ENCODE peak calls at places on chromosomes 1 and 21, in nine cellular contexts. One of them, this sample, is unnamed.

GRCh38 chr1:154407021-154407865 is 2.1 kb downstream of the IL6R start:
- DNase-seq in activated naive CD4-positive, alpha-beta T cell: no peak
- DNase-seq in HT1080: no peak
- DNase-seq in T-cell: no peak
- DNase-seq in stimulated activated naive B cell treated with anti-CD40 and anti-IgM and Interleukin-4, amounts not matched to agents 10 μg/mL and 1 μg/mL and 100 μg/mL, for 72 hours: peak
- DNase-seq in dorsolateral prefrontal cortex: no peak
- DNase-seq in stimulated activated CD8-positive, alpha-beta memory T cell treated with anti-CD3 and anti-CD28 coated beads, Interleukin-12 subunit alpha, Interleukin-12 subunit beta, amount 100 ng/mL, for 4 hours: no peak
- DNase-seq in DMS153: no peak
- DNase-seq in IMR-90: no peak
- DNase-seq in this sample: no peak

GRCh38 chr1:7613106-7613850 is 157.8 kb upstream of the VAMP3 start:
- DNase-seq in activated naive CD4-positive, alpha-beta T cell: no peak
- DNase-seq in dorsolateral prefrontal cortex: no peak
- DNase-seq in T-cell: no peak
- DNase-seq in HT1080: no peak
- DNase-seq in stimulated activated naive B cell treated with anti-CD40 and anti-IgM and Interleukin-4, amounts not matched to agents 10 μg/mL and 1 μg/mL and 100 μg/mL, for 72 hours: no peak
- DNase-seq in stimulated activated CD8-positive, alpha-beta memory T cell treated with anti-CD3 and anti-CD28 coated beads, Interleukin-12 subunit alpha, Interleukin-12 subunit beta, amount 100 ng/mL, for 4 hours: no peak
- DNase-seq in DMS153: no peak
- DNase-seq in IMR-90: no peak
- DNase-seq in this sample: no peak

GRCh38 chr1:99704356-99704816 is 58.5 kb downstream of the PALMD start:
- DNase-seq in DMS153: no peak
- DNase-seq in activated naive CD4-positive, alpha-beta T cell: no peak
- DNase-seq in T-cell: no peak
- DNase-seq in stimulated activated naive B cell treated with anti-CD40 and anti-IgM and Interleukin-4, amounts not matched to agents 10 μg/mL and 1 μg/mL and 100 μg/mL, for 72 hours: no peak
- DNase-seq in stimulated activated CD8-positive, alpha-beta memory T cell treated with anti-CD3 and anti-CD28 coated beads, Interleukin-12 subunit alpha, Interleukin-12 subunit beta, amount 100 ng/mL, for 4 hours: no peak
- DNase-seq in HT1080: no peak
- DNase-seq in IMR-90: no peak
- DNase-seq in dorsolateral prefrontal cortex: no peak
- DNase-seq in this sample: no peak

GRCh38 chr21:19523066-19523465 is 1119.5 kb upstream of the TMPRSS15 start:
- DNase-seq in stimulated activated CD8-positive, alpha-beta memory T cell treated with anti-CD3 and anti-CD28 coated beads, Interleukin-12 subunit alpha, Interleukin-12 subunit beta, amount 100 ng/mL, for 4 hours: no peak
- DNase-seq in IMR-90: no peak
- DNase-seq in HT1080: no peak
- DNase-seq in stimulated activated naive B cell treated with anti-CD40 and anti-IgM and Interleukin-4, amounts not matched to agents 10 μg/mL and 1 μg/mL and 100 μg/mL, for 72 hours: no peak
- DNase-seq in dorsolateral prefrontal cortex: no peak
- DNase-seq in T-cell: no peak
- DNase-seq in DMS153: no peak
- DNase-seq in activated naive CD4-positive, alpha-beta T cell: no peak
- DNase-seq in this sample: no peak

GRCh38 chr1:29453502-29454240 is 217.3 kb downstream of the PTPRU start:
- DNase-seq in IMR-90: peak
- DNase-seq in stimulated activated naive B cell treated with anti-CD40 and anti-IgM and Interleukin-4, amounts not matched to agents 10 μg/mL and 1 μg/mL and 100 μg/mL, for 72 hours: no peak
- DNase-seq in HT1080: peak
- DNase-seq in DMS153: peak
- DNase-seq in T-cell: no peak
- DNase-seq in dorsolateral prefrontal cortex: no peak
- DNase-seq in activated naive CD4-positive, alpha-beta T cell: no peak
- DNase-seq in stimulated activated CD8-positive, alpha-beta memory T cell treated with anti-CD3 and anti-CD28 coated beads, Interleukin-12 subunit alpha, Interleukin-12 subunit beta, amount 100 ng/mL, for 4 hours: no peak
- DNase-seq in this sample: no peak

GRCh38 chr1:56355422-56355821 is 223.9 kb downstream of the PLPP3 start:
- DNase-seq in IMR-90: no peak
- DNase-seq in T-cell: no peak
- DNase-seq in HT1080: no peak
- DNase-seq in dorsolateral prefrontal cortex: no peak
- DNase-seq in stimulated activated naive B cell treated with anti-CD40 and anti-IgM and Interleukin-4, amounts not matched to agents 10 μg/mL and 1 μg/mL and 100 μg/mL, for 72 hours: no peak
- DNase-seq in DMS153: no peak
- DNase-seq in stimulated activated CD8-positive, alpha-beta memory T cell treated with anti-CD3 and anti-CD28 coated beads, Interleukin-12 subunit alpha, Interleukin-12 subunit beta, amount 100 ng/mL, for 4 hours: no peak
- DNase-seq in activated naive CD4-positive, alpha-beta T cell: no peak
- DNase-seq in this sample: no peak

GRCh38 chr1:95246511-95246910 is 12.5 kb downstream of the RWDD3 start:
- DNase-seq in T-cell: no peak
- DNase-seq in HT1080: no peak
- DNase-seq in IMR-90: no peak
- DNase-seq in DMS153: no peak
- DNase-seq in stimulated activated naive B cell treated with anti-CD40 and anti-IgM and Interleukin-4, amounts not matched to agents 10 μg/mL and 1 μg/mL and 100 μg/mL, for 72 hours: no peak
- DNase-seq in activated naive CD4-positive, alpha-beta T cell: no peak
- DNase-seq in dorsolateral prefrontal cortex: no peak
- DNase-seq in stimulated activated CD8-positive, alpha-beta memory T cell treated with anti-CD3 and anti-CD28 coated beads, Interleukin-12 subunit alpha, Interleukin-12 subunit beta, amount 100 ng/mL, for 4 hours: no peak
- DNase-seq in this sample: no peak

GRCh38 chr1:212355230-212355969 is 59.3 kb downstream of the PACC1 start:
- DNase-seq in HT1080: no peak
- DNase-seq in DMS153: no peak
- DNase-seq in stimulated activated CD8-positive, alpha-beta memory T cell treated with anti-CD3 and anti-CD28 coated beads, Interleukin-12 subunit alpha, Interleukin-12 subunit beta, amount 100 ng/mL, for 4 hours: no peak
- DNase-seq in dorsolateral prefrontal cortex: no peak
- DNase-seq in activated naive CD4-positive, alpha-beta T cell: no peak
- DNase-seq in IMR-90: peak
- DNase-seq in T-cell: no peak
- DNase-seq in stimulated activated naive B cell treated with anti-CD40 and anti-IgM and Interleukin-4, amounts not matched to agents 10 μg/mL and 1 μg/mL and 100 μg/mL, for 72 hours: no peak
- DNase-seq in this sample: peak

GRCh38 chr21:40846566-40847411 is at the start of gene DSCAM:
- DNase-seq in T-cell: no peak
- DNase-seq in stimulated activated CD8-positive, alpha-beta memory T cell treated with anti-CD3 and anti-CD28 coated beads, Interleukin-12 subunit alpha, Interleukin-12 subunit beta, amount 100 ng/mL, for 4 hours: no peak
- DNase-seq in HT1080: no peak
- DNase-seq in activated naive CD4-positive, alpha-beta T cell: no peak
- DNase-seq in dorsolateral prefrontal cortex: no peak
- DNase-seq in IMR-90: no peak
- DNase-seq in stimulated activated naive B cell treated with anti-CD40 and anti-IgM and Interleukin-4, amounts not matched to agents 10 μg/mL and 1 μg/mL and 100 μg/mL, for 72 hours: no peak
- DNase-seq in DMS153: peak
- DNase-seq in this sample: no peak

GRCh38 chr1:235873045-235873444 is 6.3 kb upstream of the LYST start:
- DNase-seq in IMR-90: no peak
- DNase-seq in dorsolateral prefrontal cortex: no peak
- DNase-seq in DMS153: no peak
- DNase-seq in activated naive CD4-positive, alpha-beta T cell: no peak
- DNase-seq in stimulated activated CD8-positive, alpha-beta memory T cell treated with anti-CD3 and anti-CD28 coated beads, Interleukin-12 subunit alpha, Interleukin-12 subunit beta, amount 100 ng/mL, for 4 hours: no peak
- DNase-seq in HT1080: no peak
- DNase-seq in T-cell: no peak
- DNase-seq in stimulated activated naive B cell treated with anti-CD40 and anti-IgM and Interleukin-4, amounts not matched to agents 10 μg/mL and 1 μg/mL and 100 μg/mL, for 72 hours: no peak
- DNase-seq in this sample: no peak

GRCh38 chr1:59138402-59138801 is 158.5 kb upstream of the FGGY start:
- DNase-seq in stimulated activated naive B cell treated with anti-CD40 and anti-IgM and Interleukin-4, amounts not matched to agents 10 μg/mL and 1 μg/mL and 100 μg/mL, for 72 hours: no peak
- DNase-seq in dorsolateral prefrontal cortex: no peak
- DNase-seq in T-cell: no peak
- DNase-seq in DMS153: no peak
- DNase-seq in IMR-90: no peak
- DNase-seq in activated naive CD4-positive, alpha-beta T cell: no peak
- DNase-seq in stimulated activated CD8-positive, alpha-beta memory T cell treated with anti-CD3 and anti-CD28 coated beads, Interleukin-12 subunit alpha, Interleukin-12 subunit beta, amount 100 ng/mL, for 4 hours: no peak
- DNase-seq in HT1080: no peak
- DNase-seq in this sample: no peak

GRCh38 chr21:46183910-46184624 is at the start of gene SPATC1L:
- DNase-seq in stimulated activated CD8-positive, alpha-beta memory T cell treated with anti-CD3 and anti-CD28 coated beads, Interleukin-12 subunit alpha, Interleukin-12 subunit beta, amount 100 ng/mL, for 4 hours: peak
- DNase-seq in HT1080: peak
- DNase-seq in activated naive CD4-positive, alpha-beta T cell: no peak
- DNase-seq in dorsolateral prefrontal cortex: peak
- DNase-seq in stimulated activated naive B cell treated with anti-CD40 and anti-IgM and Interleukin-4, amounts not matched to agents 10 μg/mL and 1 μg/mL and 100 μg/mL, for 72 hours: peak
- DNase-seq in DMS153: peak
- DNase-seq in T-cell: peak
- DNase-seq in IMR-90: peak
- DNase-seq in this sample: no peak

GRCh38 chr1:201089621-201090020 is 22.6 kb downstream of the CACNA1S start:
- DNase-seq in HT1080: no peak
- DNase-seq in stimulated activated naive B cell treated with anti-CD40 and anti-IgM and Interleukin-4, amounts not matched to agents 10 μg/mL and 1 μg/mL and 100 μg/mL, for 72 hours: no peak
- DNase-seq in activated naive CD4-positive, alpha-beta T cell: no peak
- DNase-seq in IMR-90: no peak
- DNase-seq in DMS153: no peak
- DNase-seq in stimulated activated CD8-positive, alpha-beta memory T cell treated with anti-CD3 and anti-CD28 coated beads, Interleukin-12 subunit alpha, Interleukin-12 subunit beta, amount 100 ng/mL, for 4 hours: no peak
- DNase-seq in dorsolateral prefrontal cortex: no peak
- DNase-seq in T-cell: no peak
- DNase-seq in this sample: no peak

GRCh38 chr1:228154021-228154684 is 4.4 kb downstream of the GJC2 start:
- DNase-seq in stimulated activated naive B cell treated with anti-CD40 and anti-IgM and Interleukin-4, amounts not matched to agents 10 μg/mL and 1 μg/mL and 100 μg/mL, for 72 hours: no peak
- DNase-seq in activated naive CD4-positive, alpha-beta T cell: no peak
- DNase-seq in dorsolateral prefrontal cortex: peak
- DNase-seq in stimulated activated CD8-positive, alpha-beta memory T cell treated with anti-CD3 and anti-CD28 coated beads, Interleukin-12 subunit alpha, Interleukin-12 subunit beta, amount 100 ng/mL, for 4 hours: no peak
- DNase-seq in IMR-90: no peak
- DNase-seq in T-cell: no peak
- DNase-seq in DMS153: no peak
- DNase-seq in HT1080: no peak
- DNase-seq in this sample: no peak

GRCh38 chr1:151282883-151283725 is 1.0 kb downstream of the ZNF687 start:
- DNase-seq in HT1080: no peak
- DNase-seq in T-cell: peak
- DNase-seq in activated naive CD4-positive, alpha-beta T cell: no peak
- DNase-seq in IMR-90: no peak
- DNase-seq in DMS153: no peak
- DNase-seq in dorsolateral prefrontal cortex: no peak
- DNase-seq in stimulated activated CD8-positive, alpha-beta memory T cell treated with anti-CD3 and anti-CD28 coated beads, Interleukin-12 subunit alpha, Interleukin-12 subunit beta, amount 100 ng/mL, for 4 hours: no peak
- DNase-seq in stimulated activated naive B cell treated with anti-CD40 and anti-IgM and Interleukin-4, amounts not matched to agents 10 μg/mL and 1 μg/mL and 100 μg/mL, for 72 hours: peak
- DNase-seq in this sample: no peak

GRCh38 chr1:56295949-56296929 is 283.1 kb downstream of the PLPP3 start:
- DNase-seq in HT1080: no peak
- DNase-seq in dorsolateral prefrontal cortex: no peak
- DNase-seq in activated naive CD4-positive, alpha-beta T cell: no peak
- DNase-seq in IMR-90: no peak
- DNase-seq in T-cell: no peak
- DNase-seq in stimulated activated CD8-positive, alpha-beta memory T cell treated with anti-CD3 and anti-CD28 coated beads, Interleukin-12 subunit alpha, Interleukin-12 subunit beta, amount 100 ng/mL, for 4 hours: no peak
- DNase-seq in DMS153: no peak
- DNase-seq in stimulated activated naive B cell treated with anti-CD40 and anti-IgM and Interleukin-4, amounts not matched to agents 10 μg/mL and 1 μg/mL and 100 μg/mL, for 72 hours: no peak
- DNase-seq in this sample: no peak

GRCh38 chr21:26212220-26212619 is 41.6 kb upstream of the APP start:
- DNase-seq in dorsolateral prefrontal cortex: no peak
- DNase-seq in IMR-90: no peak
- DNase-seq in DMS153: no peak
- DNase-seq in T-cell: no peak
- DNase-seq in stimulated activated CD8-positive, alpha-beta memory T cell treated with anti-CD3 and anti-CD28 coated beads, Interleukin-12 subunit alpha, Interleukin-12 subunit beta, amount 100 ng/mL, for 4 hours: no peak
- DNase-seq in stimulated activated naive B cell treated with anti-CD40 and anti-IgM and Interleukin-4, amounts not matched to agents 10 μg/mL and 1 μg/mL and 100 μg/mL, for 72 hours: no peak
- DNase-seq in activated naive CD4-positive, alpha-beta T cell: no peak
- DNase-seq in HT1080: no peak
- DNase-seq in this sample: no peak

GRCh38 chr1:183571678-183572268 is 18.5 kb downstream of the NCF2 start:
- DNase-seq in stimulated activated CD8-positive, alpha-beta memory T cell treated with anti-CD3 and anti-CD28 coated beads, Interleukin-12 subunit alpha, Interleukin-12 subunit beta, amount 100 ng/mL, for 4 hours: no peak
- DNase-seq in dorsolateral prefrontal cortex: no peak
- DNase-seq in DMS153: no peak
- DNase-seq in stimulated activated naive B cell treated with anti-CD40 and anti-IgM and Interleukin-4, amounts not matched to agents 10 μg/mL and 1 μg/mL and 100 μg/mL, for 72 hours: no peak
- DNase-seq in IMR-90: peak
- DNase-seq in T-cell: no peak
- DNase-seq in activated naive CD4-positive, alpha-beta T cell: no peak
- DNase-seq in HT1080: peak
- DNase-seq in this sample: no peak

GRCh38 chr1:37071829-37072228 is 37.5 kb upstream of the GRIK3 start:
- DNase-seq in DMS153: no peak
- DNase-seq in stimulated activated CD8-positive, alpha-beta memory T cell treated with anti-CD3 and anti-CD28 coated beads, Interleukin-12 subunit alpha, Interleukin-12 subunit beta, amount 100 ng/mL, for 4 hours: no peak
- DNase-seq in activated naive CD4-positive, alpha-beta T cell: no peak
- DNase-seq in stimulated activated naive B cell treated with anti-CD40 and anti-IgM and Interleukin-4, amounts not matched to agents 10 μg/mL and 1 μg/mL and 100 μg/mL, for 72 hours: no peak
- DNase-seq in dorsolateral prefrontal cortex: peak
- DNase-seq in IMR-90: no peak
- DNase-seq in T-cell: no peak
- DNase-seq in HT1080: no peak
- DNase-seq in this sample: no peak

GRCh38 chr1:186494832-186495271 is 33.9 kb upstream of the PDC start:
- DNase-seq in HT1080: no peak
- DNase-seq in DMS153: no peak
- DNase-seq in dorsolateral prefrontal cortex: no peak
- DNase-seq in T-cell: no peak
- DNase-seq in IMR-90: no peak
- DNase-seq in activated naive CD4-positive, alpha-beta T cell: no peak
- DNase-seq in stimulated activated naive B cell treated with anti-CD40 and anti-IgM and Interleukin-4, amounts not matched to agents 10 μg/mL and 1 μg/mL and 100 μg/mL, for 72 hours: no peak
- DNase-seq in stimulated activated CD8-positive, alpha-beta memory T cell treated with anti-CD3 and anti-CD28 coated beads, Interleukin-12 subunit alpha, Interleukin-12 subunit beta, amount 100 ng/mL, for 4 hours: no peak
- DNase-seq in this sample: no peak

GRCh38 chr1:45569962-45570581 is 13.8 kb upstream of the NASP start:
- DNase-seq in stimulated activated naive B cell treated with anti-CD40 and anti-IgM and Interleukin-4, amounts not matched to agents 10 μg/mL and 1 μg/mL and 100 μg/mL, for 72 hours: peak
- DNase-seq in activated naive CD4-positive, alpha-beta T cell: peak
- DNase-seq in dorsolateral prefrontal cortex: peak
- DNase-seq in stimulated activated CD8-positive, alpha-beta memory T cell treated with anti-CD3 and anti-CD28 coated beads, Interleukin-12 subunit alpha, Interleukin-12 subunit beta, amount 100 ng/mL, for 4 hours: peak
- DNase-seq in IMR-90: peak
- DNase-seq in T-cell: peak
- DNase-seq in DMS153: peak
- DNase-seq in HT1080: peak
- DNase-seq in this sample: peak

GRCh38 chr1:91476538-91477217 is 24.0 kb upstream of the CDC7 start:
- DNase-seq in dorsolateral prefrontal cortex: no peak
- DNase-seq in T-cell: no peak
- DNase-seq in stimulated activated naive B cell treated with anti-CD40 and anti-IgM and Interleukin-4, amounts not matched to agents 10 μg/mL and 1 μg/mL and 100 μg/mL, for 72 hours: no peak
- DNase-seq in HT1080: no peak
- DNase-seq in DMS153: no peak
- DNase-seq in activated naive CD4-positive, alpha-beta T cell: no peak
- DNase-seq in IMR-90: no peak
- DNase-seq in stimulated activated CD8-positive, alpha-beta memory T cell treated with anti-CD3 and anti-CD28 coated beads, Interleukin-12 subunit alpha, Interleukin-12 subunit beta, amount 100 ng/mL, for 4 hours: no peak
- DNase-seq in this sample: no peak

GRCh38 chr1:224615861-224616760 is at the start of gene CNIH3:
- DNase-seq in T-cell: peak
- DNase-seq in activated naive CD4-positive, alpha-beta T cell: no peak
- DNase-seq in stimulated activated naive B cell treated with anti-CD40 and anti-IgM and Interleukin-4, amounts not matched to agents 10 μg/mL and 1 μg/mL and 100 μg/mL, for 72 hours: no peak
- DNase-seq in IMR-90: peak
- DNase-seq in stimulated activated CD8-positive, alpha-beta memory T cell treated with anti-CD3 and anti-CD28 coated beads, Interleukin-12 subunit alpha, Interleukin-12 subunit beta, amount 100 ng/mL, for 4 hours: peak
- DNase-seq in HT1080: peak
- DNase-seq in DMS153: peak
- DNase-seq in dorsolateral prefrontal cortex: peak
- DNase-seq in this sample: no peak

GRCh38 chr1:162530318-162530984 is 31.1 kb upstream of the UAP1 start:
- DNase-seq in stimulated activated naive B cell treated with anti-CD40 and anti-IgM and Interleukin-4, amounts not matched to agents 10 μg/mL and 1 μg/mL and 100 μg/mL, for 72 hours: peak
- DNase-seq in dorsolateral prefrontal cortex: no peak
- DNase-seq in stimulated activated CD8-positive, alpha-beta memory T cell treated with anti-CD3 and anti-CD28 coated beads, Interleukin-12 subunit alpha, Interleukin-12 subunit beta, amount 100 ng/mL, for 4 hours: no peak
- DNase-seq in HT1080: no peak
- DNase-seq in DMS153: no peak
- DNase-seq in T-cell: no peak
- DNase-seq in activated naive CD4-positive, alpha-beta T cell: no peak
- DNase-seq in IMR-90: peak
- DNase-seq in this sample: no peak

GRCh38 chr21:35156293-35156976 is 107.3 kb upstream of the RUNX1 start:
- DNase-seq in activated naive CD4-positive, alpha-beta T cell: no peak
- DNase-seq in IMR-90: no peak
- DNase-seq in dorsolateral prefrontal cortex: no peak
- DNase-seq in T-cell: no peak
- DNase-seq in stimulated activated naive B cell treated with anti-CD40 and anti-IgM and Interleukin-4, amounts not matched to agents 10 μg/mL and 1 μg/mL and 100 μg/mL, for 72 hours: no peak
- DNase-seq in HT1080: no peak
- DNase-seq in stimulated activated CD8-positive, alpha-beta memory T cell treated with anti-CD3 and anti-CD28 coated beads, Interleukin-12 subunit alpha, Interleukin-12 subunit beta, amount 100 ng/mL, for 4 hours: no peak
- DNase-seq in DMS153: no peak
- DNase-seq in this sample: no peak

GRCh38 chr1:183887826-183888819 is 83.2 kb downstream of the RGL1 start:
- DNase-seq in DMS153: peak
- DNase-seq in HT1080: no peak
- DNase-seq in stimulated activated naive B cell treated with anti-CD40 and anti-IgM and Interleukin-4, amounts not matched to agents 10 μg/mL and 1 μg/mL and 100 μg/mL, for 72 hours: no peak
- DNase-seq in activated naive CD4-positive, alpha-beta T cell: no peak
- DNase-seq in stimulated activated CD8-positive, alpha-beta memory T cell treated with anti-CD3 and anti-CD28 coated beads, Interleukin-12 subunit alpha, Interleukin-12 subunit beta, amount 100 ng/mL, for 4 hours: no peak
- DNase-seq in dorsolateral prefrontal cortex: no peak
- DNase-seq in T-cell: no peak
- DNase-seq in IMR-90: peak
- DNase-seq in this sample: no peak

GRCh38 chr1:44406761-44407429 is 1.8 kb downstream of the RNF220 start:
- DNase-seq in DMS153: no peak
- DNase-seq in IMR-90: no peak
- DNase-seq in stimulated activated naive B cell treated with anti-CD40 and anti-IgM and Interleukin-4, amounts not matched to agents 10 μg/mL and 1 μg/mL and 100 μg/mL, for 72 hours: peak
- DNase-seq in T-cell: no peak
- DNase-seq in HT1080: no peak
- DNase-seq in activated naive CD4-positive, alpha-beta T cell: no peak
- DNase-seq in dorsolateral prefrontal cortex: no peak
- DNase-seq in stimulated activated CD8-positive, alpha-beta memory T cell treated with anti-CD3 and anti-CD28 coated beads, Interleukin-12 subunit alpha, Interleukin-12 subunit beta, amount 100 ng/mL, for 4 hours: no peak
- DNase-seq in this sample: no peak

GRCh38 chr1:112064344-112064743 is 74.9 kb upstream of the KCND3 start:
- DNase-seq in IMR-90: no peak
- DNase-seq in stimulated activated CD8-positive, alpha-beta memory T cell treated with anti-CD3 and anti-CD28 coated beads, Interleukin-12 subunit alpha, Interleukin-12 subunit beta, amount 100 ng/mL, for 4 hours: no peak
- DNase-seq in T-cell: no peak
- DNase-seq in DMS153: no peak
- DNase-seq in stimulated activated naive B cell treated with anti-CD40 and anti-IgM and Interleukin-4, amounts not matched to agents 10 μg/mL and 1 μg/mL and 100 μg/mL, for 72 hours: no peak
- DNase-seq in HT1080: no peak
- DNase-seq in dorsolateral prefrontal cortex: no peak
- DNase-seq in activated naive CD4-positive, alpha-beta T cell: no peak
- DNase-seq in this sample: no peak

GRCh38 chr1:146021622-146022402 is at the start of gene HJV:
- DNase-seq in activated naive CD4-positive, alpha-beta T cell: no peak
- DNase-seq in stimulated activated CD8-positive, alpha-beta memory T cell treated with anti-CD3 and anti-CD28 coated beads, Interleukin-12 subunit alpha, Interleukin-12 subunit beta, amount 100 ng/mL, for 4 hours: no peak
- DNase-seq in dorsolateral prefrontal cortex: no peak
- DNase-seq in stimulated activated naive B cell treated with anti-CD40 and anti-IgM and Interleukin-4, amounts not matched to agents 10 μg/mL and 1 μg/mL and 100 μg/mL, for 72 hours: no peak
- DNase-seq in T-cell: no peak
- DNase-seq in HT1080: no peak
- DNase-seq in DMS153: no peak
- DNase-seq in IMR-90: no peak
- DNase-seq in this sample: no peak

GRCh38 chr1:27436204-27437159 is 44.1 kb downstream of the GPR3 start:
- DNase-seq in IMR-90: peak
- DNase-seq in DMS153: peak
- DNase-seq in stimulated activated CD8-positive, alpha-beta memory T cell treated with anti-CD3 and anti-CD28 coated beads, Interleukin-12 subunit alpha, Interleukin-12 subunit beta, amount 100 ng/mL, for 4 hours: no peak
- DNase-seq in T-cell: no peak
- DNase-seq in HT1080: peak
- DNase-seq in stimulated activated naive B cell treated with anti-CD40 and anti-IgM and Interleukin-4, amounts not matched to agents 10 μg/mL and 1 μg/mL and 100 μg/mL, for 72 hours: no peak
- DNase-seq in activated naive CD4-positive, alpha-beta T cell: no peak
- DNase-seq in dorsolateral prefrontal cortex: no peak
- DNase-seq in this sample: peak

GRCh38 chr1:167601442-167602380 is 28.3 kb upstream of the RCSD1 start:
- DNase-seq in DMS153: no peak
- DNase-seq in HT1080: no peak
- DNase-seq in dorsolateral prefrontal cortex: no peak
- DNase-seq in IMR-90: no peak
- DNase-seq in stimulated activated naive B cell treated with anti-CD40 and anti-IgM and Interleukin-4, amounts not matched to agents 10 μg/mL and 1 μg/mL and 100 μg/mL, for 72 hours: peak
- DNase-seq in activated naive CD4-positive, alpha-beta T cell: no peak
- DNase-seq in T-cell: no peak
- DNase-seq in stimulated activated CD8-positive, alpha-beta memory T cell treated with anti-CD3 and anti-CD28 coated beads, Interleukin-12 subunit alpha, Interleukin-12 subunit beta, amount 100 ng/mL, for 4 hours: no peak
- DNase-seq in this sample: no peak

This sample was measured in AG04449.